ENCODE peak calls at places on chromosomes 3 and 15, in eight cellular contexts. One of them, this sample, is unnamed.

GRCh38 chr3:77348244-77348855 is 308.5 kb downstream of the ROBO2 start:
- DNase-seq in GM06990: no peak
- DNase-seq in cardiac fibroblast: peak; percentile 10
- DNase-seq in NB4: peak; percentile 43
- DNase-seq in thoracic aorta: no peak
- DNase-seq in CD8-positive, alpha-beta memory T cell: no peak
- DNase-seq in lower leg skin: no peak
- DNase-seq in CD8-positive, alpha-beta T cell: no peak
- DNase-seq in this sample: no peak

GRCh38 chr3:36650271-36650671 is 114.1 kb downstream of the DCLK3 start:
- DNase-seq in lower leg skin: no peak
- DNase-seq in CD8-positive, alpha-beta memory T cell: no peak
- DNase-seq in cardiac fibroblast: peak; percentile 74
- DNase-seq in thoracic aorta: no peak
- DNase-seq in NB4: no peak
- DNase-seq in CD8-positive, alpha-beta T cell: no peak
- DNase-seq in GM06990: no peak
- DNase-seq in this sample: no peak

GRCh38 chr3:37599186-37599585 is 262.5 kb upstream of the CTDSPL start:
- DNase-seq in lower leg skin: no peak
- DNase-seq in thoracic aorta: no peak
- DNase-seq in CD8-positive, alpha-beta T cell: no peak
- DNase-seq in GM06990: no peak
- DNase-seq in NB4: no peak
- DNase-seq in cardiac fibroblast: no peak
- DNase-seq in CD8-positive, alpha-beta memory T cell: no peak
- DNase-seq in this sample: no peak

GRCh38 chr15:56325186-56325585 is 40.0 kb upstream of the TEX9 start:
- DNase-seq in GM06990: no peak
- DNase-seq in thoracic aorta: no peak
- DNase-seq in lower leg skin: no peak
- DNase-seq in CD8-positive, alpha-beta memory T cell: no peak
- DNase-seq in CD8-positive, alpha-beta T cell: no peak
- DNase-seq in NB4: no peak
- DNase-seq in cardiac fibroblast: peak; percentile 85
- DNase-seq in this sample: no peak

GRCh38 chr3:134650431-134651346 is at the start of gene KY:
- DNase-seq in lower leg skin: no peak
- DNase-seq in thoracic aorta: no peak
- DNase-seq in GM06990: no peak
- DNase-seq in CD8-positive, alpha-beta T cell: no peak
- DNase-seq in CD8-positive, alpha-beta memory T cell: no peak
- DNase-seq in cardiac fibroblast: peak; percentile 62
- DNase-seq in NB4: peak; percentile 84
- DNase-seq in this sample: peak; percentile 53

GRCh38 chr3:133476971-133477375 is 77.1 kb downstream of the BFSP2 start:
- DNase-seq in NB4: no peak
- DNase-seq in CD8-positive, alpha-beta T cell: no peak
- DNase-seq in cardiac fibroblast: no peak
- DNase-seq in thoracic aorta: no peak
- DNase-seq in GM06990: no peak
- DNase-seq in CD8-positive, alpha-beta memory T cell: no peak
- DNase-seq in lower leg skin: no peak
- DNase-seq in this sample: no peak

GRCh38 chr3:11305509-11305908 is 33.3 kb downstream of the ATG7 start:
- DNase-seq in CD8-positive, alpha-beta memory T cell: no peak
- DNase-seq in lower leg skin: no peak
- DNase-seq in CD8-positive, alpha-beta T cell: no peak
- DNase-seq in cardiac fibroblast: peak; percentile 44
- DNase-seq in GM06990: no peak
- DNase-seq in NB4: no peak
- DNase-seq in thoracic aorta: no peak
- DNase-seq in this sample: no peak

GRCh38 chr15:40925863-40926658 is 3.1 kb upstream of the DLL4 start:
- DNase-seq in CD8-positive, alpha-beta memory T cell: peak; percentile 25
- DNase-seq in lower leg skin: no peak
- DNase-seq in GM06990: no peak
- DNase-seq in cardiac fibroblast: no peak
- DNase-seq in thoracic aorta: no peak
- DNase-seq in NB4: peak; percentile 83
- DNase-seq in CD8-positive, alpha-beta T cell: no peak
- DNase-seq in this sample: no peak

GRCh38 chr15:49059491-49059890 is 13.2 kb upstream of the SECISBP2L start:
- DNase-seq in CD8-positive, alpha-beta memory T cell: no peak
- DNase-seq in NB4: no peak
- DNase-seq in thoracic aorta: no peak
- DNase-seq in GM06990: no peak
- DNase-seq in cardiac fibroblast: no peak
- DNase-seq in lower leg skin: no peak
- DNase-seq in CD8-positive, alpha-beta T cell: no peak
- DNase-seq in this sample: no peak

GRCh38 chr3:113897373-113897777 is 50.4 kb upstream of the ZDHHC23 start:
- DNase-seq in lower leg skin: no peak
- DNase-seq in CD8-positive, alpha-beta memory T cell: no peak
- DNase-seq in thoracic aorta: no peak
- DNase-seq in GM06990: no peak
- DNase-seq in cardiac fibroblast: no peak
- DNase-seq in NB4: no peak
- DNase-seq in CD8-positive, alpha-beta T cell: no peak
- DNase-seq in this sample: no peak

GRCh38 chr3:138267083-138267482 is 62.6 kb downstream of the NME9 start:
- DNase-seq in cardiac fibroblast: no peak
- DNase-seq in CD8-positive, alpha-beta memory T cell: no peak
- DNase-seq in thoracic aorta: no peak
- DNase-seq in CD8-positive, alpha-beta T cell: no peak
- DNase-seq in NB4: no peak
- DNase-seq in GM06990: no peak
- DNase-seq in lower leg skin: no peak
- DNase-seq in this sample: no peak

GRCh38 chr3:193921480-193921879 is 214.5 kb upstream of the HES1 start:
- DNase-seq in GM06990: no peak
- DNase-seq in lower leg skin: no peak
- DNase-seq in CD8-positive, alpha-beta T cell: no peak
- DNase-seq in CD8-positive, alpha-beta memory T cell: no peak
- DNase-seq in NB4: no peak
- DNase-seq in thoracic aorta: no peak
- DNase-seq in cardiac fibroblast: no peak
- DNase-seq in this sample: no peak

GRCh38 chr3:123941150-123941941 is 19.7 kb downstream of the CCDC14 start:
- DNase-seq in GM06990: no peak
- DNase-seq in lower leg skin: no peak
- DNase-seq in cardiac fibroblast: no peak
- DNase-seq in thoracic aorta: no peak
- DNase-seq in CD8-positive, alpha-beta memory T cell: no peak
- DNase-seq in NB4: no peak
- DNase-seq in CD8-positive, alpha-beta T cell: no peak
- DNase-seq in this sample: no peak

GRCh38 chr15:92541197-92542190 is 114.1 kb downstream of the FAM174B start:
- DNase-seq in cardiac fibroblast: no peak
- DNase-seq in lower leg skin: no peak
- DNase-seq in CD8-positive, alpha-beta memory T cell: no peak
- DNase-seq in CD8-positive, alpha-beta T cell: no peak
- DNase-seq in thoracic aorta: no peak
- DNase-seq in NB4: no peak
- DNase-seq in GM06990: no peak
- DNase-seq in this sample: no peak

GRCh38 chr3:149356044-149356592 is 21.3 kb downstream of the TM4SF1 start:
- DNase-seq in CD8-positive, alpha-beta memory T cell: no peak
- DNase-seq in GM06990: no peak
- DNase-seq in lower leg skin: no peak
- DNase-seq in NB4: no peak
- DNase-seq in CD8-positive, alpha-beta T cell: no peak
- DNase-seq in thoracic aorta: no peak
- DNase-seq in cardiac fibroblast: no peak
- DNase-seq in this sample: no peak

GRCh38 chr15:77024273-77025065 is 29.5 kb downstream of the PSTPIP1 start:
- DNase-seq in cardiac fibroblast: peak; percentile 58
- DNase-seq in lower leg skin: peak; percentile 74
- DNase-seq in GM06990: peak; percentile 58
- DNase-seq in CD8-positive, alpha-beta T cell: peak; percentile 83
- DNase-seq in thoracic aorta: no peak
- DNase-seq in NB4: peak; percentile 64
- DNase-seq in CD8-positive, alpha-beta memory T cell: peak; percentile 62
- DNase-seq in this sample: peak; percentile 92

GRCh38 chr3:110895054-110895453 is 176.6 kb upstream of the NECTIN3 start:
- DNase-seq in CD8-positive, alpha-beta T cell: no peak
- DNase-seq in CD8-positive, alpha-beta memory T cell: no peak
- DNase-seq in NB4: no peak
- DNase-seq in cardiac fibroblast: no peak
- DNase-seq in lower leg skin: no peak
- DNase-seq in thoracic aorta: no peak
- DNase-seq in GM06990: no peak
- DNase-seq in this sample: no peak

GRCh38 chr15:96974761-96975160 is 644.3 kb downstream of the NR2F2 start:
- DNase-seq in NB4: no peak
- DNase-seq in lower leg skin: no peak
- DNase-seq in CD8-positive, alpha-beta T cell: no peak
- DNase-seq in CD8-positive, alpha-beta memory T cell: no peak
- DNase-seq in thoracic aorta: no peak
- DNase-seq in cardiac fibroblast: peak; percentile 10
- DNase-seq in GM06990: no peak
- DNase-seq in this sample: no peak

GRCh38 chr3:52406231-52406661 is 38.7 kb downstream of the SEMA3G start:
- DNase-seq in CD8-positive, alpha-beta memory T cell: no peak
- DNase-seq in cardiac fibroblast: no peak
- DNase-seq in GM06990: no peak
- DNase-seq in CD8-positive, alpha-beta T cell: no peak
- DNase-seq in NB4: no peak
- DNase-seq in lower leg skin: peak; percentile 90
- DNase-seq in thoracic aorta: no peak
- DNase-seq in this sample: no peak
- H3K4me3 ChIP-seq in CD8-positive, alpha-beta memory T cell: no peak overlapping the region
- H3K4me3 ChIP-seq in cardiac fibroblast: no peak overlapping the region
- H3K4me3 ChIP-seq in GM06990: no peak overlapping the region
- H3K4me3 ChIP-seq in CD8-positive, alpha-beta T cell: no peak overlapping the region
- H3K4me3 ChIP-seq in NB4: no peak overlapping the region
- H3K4me3 ChIP-seq in lower leg skin: no peak overlapping the region
- H3K4me3 ChIP-seq in thoracic aorta: no peak overlapping the region
- H3K4me3 ChIP-seq in this sample: no peak overlapping the region

GRCh38 chr3:155745795-155746550 is 1.1 kb upstream of the PLCH1 start:
- DNase-seq in thoracic aorta: no peak
- DNase-seq in lower leg skin: no peak
- DNase-seq in CD8-positive, alpha-beta T cell: no peak
- DNase-seq in GM06990: no peak
- DNase-seq in CD8-positive, alpha-beta memory T cell: no peak
- DNase-seq in NB4: peak; percentile 4
- DNase-seq in cardiac fibroblast: no peak
- DNase-seq in this sample: peak; percentile 55
- H3K4me3 ChIP-seq in thoracic aorta: peak overlapping the region; percentile 76
- H3K4me3 ChIP-seq in lower leg skin: no peak overlapping the region
- H3K4me3 ChIP-seq in CD8-positive, alpha-beta T cell: no peak overlapping the region
- H3K4me3 ChIP-seq in GM06990: no peak overlapping the region
- H3K4me3 ChIP-seq in CD8-positive, alpha-beta memory T cell: no peak overlapping the region
- H3K4me3 ChIP-seq in NB4: no peak overlapping the region
- H3K4me3 ChIP-seq in cardiac fibroblast: no peak overlapping the region
- H3K4me3 ChIP-seq in this sample: no peak overlapping the region

DNA sequence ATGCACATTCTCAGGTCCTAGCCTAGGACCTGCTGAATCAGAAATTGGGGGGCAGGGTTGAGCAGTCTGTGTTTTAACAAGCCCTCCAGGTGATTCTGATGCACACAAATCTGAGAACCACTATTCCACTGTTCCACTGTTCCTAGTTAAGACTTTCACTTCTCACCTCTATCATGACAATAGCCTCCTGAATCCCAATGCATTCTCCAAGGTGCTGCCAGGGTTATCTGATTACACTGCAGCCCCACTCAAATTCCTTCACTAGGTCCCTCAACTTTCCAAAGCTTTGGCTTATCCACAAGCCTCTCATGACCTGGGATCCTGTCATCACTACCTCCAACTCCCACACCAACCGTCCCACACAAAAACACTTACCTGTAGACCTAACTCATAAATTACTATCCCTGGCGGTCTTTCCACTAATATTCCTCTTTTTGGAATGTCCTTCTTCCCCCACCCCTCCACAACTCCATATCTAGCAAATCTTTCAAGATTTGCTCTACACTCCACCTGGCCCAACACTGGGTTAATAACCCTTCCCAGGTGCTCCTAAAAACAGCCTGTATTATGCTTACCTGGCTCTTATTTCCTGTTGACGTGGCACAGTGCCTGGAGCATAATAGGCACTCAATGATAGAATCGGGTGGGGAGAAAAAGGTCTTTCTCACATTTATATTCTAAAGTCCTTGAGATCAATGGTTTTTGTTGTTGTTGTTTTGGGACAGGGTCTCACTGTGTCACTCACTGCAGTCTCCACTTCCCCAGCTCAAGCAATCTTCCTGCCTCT is 27.2 kb downstream of the TBL1XR1 start:
- DNase-seq in lower leg skin: no peak
- DNase-seq in cardiac fibroblast: no peak
- DNase-seq in CD8-positive, alpha-beta T cell: no peak
- DNase-seq in NB4: no peak
- DNase-seq in GM06990: no peak
- DNase-seq in thoracic aorta: no peak
- DNase-seq in CD8-positive, alpha-beta memory T cell: no peak
- DNase-seq in this sample: no peak
- H3K4me3 ChIP-seq in lower leg skin: no peak overlapping the region
- H3K4me3 ChIP-seq in cardiac fibroblast: no peak overlapping the region
- H3K4me3 ChIP-seq in CD8-positive, alpha-beta T cell: no peak overlapping the region
- H3K4me3 ChIP-seq in NB4: no peak overlapping the region
- H3K4me3 ChIP-seq in GM06990: no peak overlapping the region
- H3K4me3 ChIP-seq in thoracic aorta: no peak overlapping the region
- H3K4me3 ChIP-seq in CD8-positive, alpha-beta memory T cell: no peak overlapping the region
- H3K4me3 ChIP-seq in this sample: no peak overlapping the region

GRCh38 chr3:85007195-85008094 is 48.7 kb downstream of the CADM2 start:
- DNase-seq in CD8-positive, alpha-beta T cell: no peak
- DNase-seq in CD8-positive, alpha-beta memory T cell: no peak
- DNase-seq in NB4: peak; percentile 36
- DNase-seq in lower leg skin: no peak
- DNase-seq in cardiac fibroblast: peak; percentile 1
- DNase-seq in GM06990: no peak
- DNase-seq in thoracic aorta: no peak
- DNase-seq in this sample: no peak

GRCh38 chr3:85003479-85003878 is 44.7 kb downstream of the CADM2 start:
- DNase-seq in thoracic aorta: no peak
- DNase-seq in lower leg skin: no peak
- DNase-seq in NB4: no peak
- DNase-seq in CD8-positive, alpha-beta T cell: no peak
- DNase-seq in cardiac fibroblast: no peak
- DNase-seq in GM06990: no peak
- DNase-seq in CD8-positive, alpha-beta memory T cell: no peak
- DNase-seq in this sample: no peak

GRCh38 chr3:85004147-85004546 is 45.4 kb downstream of the CADM2 start:
- DNase-seq in CD8-positive, alpha-beta T cell: no peak
- DNase-seq in NB4: no peak
- DNase-seq in cardiac fibroblast: no peak
- DNase-seq in CD8-positive, alpha-beta memory T cell: no peak
- DNase-seq in thoracic aorta: no peak
- DNase-seq in lower leg skin: no peak
- DNase-seq in GM06990: no peak
- DNase-seq in this sample: no peak

GRCh38 chr3:85005947-85006346 is 47.2 kb downstream of the CADM2 start:
- DNase-seq in cardiac fibroblast: no peak
- DNase-seq in thoracic aorta: no peak
- DNase-seq in NB4: no peak
- DNase-seq in CD8-positive, alpha-beta memory T cell: no peak
- DNase-seq in CD8-positive, alpha-beta T cell: no peak
- DNase-seq in lower leg skin: no peak
- DNase-seq in GM06990: no peak
- DNase-seq in this sample: no peak
- H3K4me3 ChIP-seq in cardiac fibroblast: no peak overlapping the region
- H3K4me3 ChIP-seq in thoracic aorta: no peak overlapping the region
- H3K4me3 ChIP-seq in NB4: no peak overlapping the region
- H3K4me3 ChIP-seq in CD8-positive, alpha-beta memory T cell: no peak overlapping the region
- H3K4me3 ChIP-seq in CD8-positive, alpha-beta T cell: no peak overlapping the region
- H3K4me3 ChIP-seq in lower leg skin: no peak overlapping the region
- H3K4me3 ChIP-seq in GM06990: no peak overlapping the region
- H3K4me3 ChIP-seq in this sample: no peak overlapping the region

This sample was measured in left lung.